ENCODE peak calls at places on chromosomes 6 and 20, in six cellular contexts. One of them, this sample, is unnamed. For H3K36me3, the result is how much of the 10 kb centered on the place peaks cover.

GRCh38 chr20:25076201-25076600 is 5.7 kb downstream of the VSX1 start:
- DNase-seq in body of pancreas: peak
- DNase-seq in endothelial cell of umbilical vein: no peak
- DNase-seq in ovary: no peak
- DNase-seq in stomach: no peak
- DNase-seq in effector memory CD4-positive, alpha-beta T cell: no peak
- DNase-seq in this sample: no peak

GRCh38 chr20:8639112-8639778 is 429.6 kb upstream of the PLCB4 start:
- DNase-seq in body of pancreas: no peak
- DNase-seq in endothelial cell of umbilical vein: no peak
- DNase-seq in ovary: no peak
- DNase-seq in stomach: no peak
- DNase-seq in effector memory CD4-positive, alpha-beta T cell: no peak
- DNase-seq in this sample: no peak

GRCh38 chr20:64077541-64077875 is 1.8 kb downstream of the RGS19 start:
- DNase-seq in body of pancreas: no peak
- DNase-seq in endothelial cell of umbilical vein: no peak
- DNase-seq in ovary: no peak
- DNase-seq in stomach: no peak
- DNase-seq in effector memory CD4-positive, alpha-beta T cell: no peak
- DNase-seq in this sample: no peak

GRCh38 chr20:18719426-18719825 is 94.2 kb upstream of the SCP2D1 start:
- DNase-seq in body of pancreas: no peak
- DNase-seq in endothelial cell of umbilical vein: no peak
- DNase-seq in ovary: no peak
- DNase-seq in stomach: no peak
- DNase-seq in effector memory CD4-positive, alpha-beta T cell: no peak
- DNase-seq in this sample: no peak

GRCh38 chr6:33742837-33743236 is 3.9 kb downstream of the IP6K3 start:
- DNase-seq in body of pancreas: no peak
- DNase-seq in endothelial cell of umbilical vein: no peak
- DNase-seq in ovary: peak
- DNase-seq in stomach: no peak
- DNase-seq in effector memory CD4-positive, alpha-beta T cell: no peak
- DNase-seq in this sample: no peak

GRCh38 chr6:40627316-40627715 is 40.2 kb upstream of the LRFN2 start:
- DNase-seq in body of pancreas: no peak
- DNase-seq in endothelial cell of umbilical vein: no peak
- DNase-seq in ovary: no peak
- DNase-seq in stomach: no peak
- DNase-seq in effector memory CD4-positive, alpha-beta T cell: no peak
- DNase-seq in this sample: no peak

GRCh38 chr6:68778356-68779020 is 143.4 kb downstream of the ADGRB3 start:
- DNase-seq in body of pancreas: no peak
- DNase-seq in endothelial cell of umbilical vein: no peak
- DNase-seq in ovary: no peak
- DNase-seq in stomach: no peak
- DNase-seq in effector memory CD4-positive, alpha-beta T cell: no peak
- DNase-seq in this sample: no peak

GRCh38 chr6:129567374-129567773 is 142.6 kb downstream of the ARHGAP18 start:
- DNase-seq in body of pancreas: peak
- DNase-seq in endothelial cell of umbilical vein: no peak
- DNase-seq in ovary: no peak
- DNase-seq in stomach: no peak
- DNase-seq in effector memory CD4-positive, alpha-beta T cell: no peak
- DNase-seq in this sample: no peak

GRCh38 chr6:156396068-156396771 is 381.0 kb upstream of the ARID1B start:
- DNase-seq in body of pancreas: no peak
- DNase-seq in endothelial cell of umbilical vein: no peak
- DNase-seq in ovary: no peak
- DNase-seq in stomach: no peak
- DNase-seq in effector memory CD4-positive, alpha-beta T cell: no peak
- DNase-seq in this sample: no peak

GRCh38 chr20:31663838-31664695 is 26.4 kb downstream of the COX4I2 start:
- DNase-seq in body of pancreas: peak
- DNase-seq in endothelial cell of umbilical vein: no peak
- DNase-seq in ovary: no peak
- DNase-seq in stomach: peak
- DNase-seq in effector memory CD4-positive, alpha-beta T cell: no peak
- DNase-seq in this sample: peak

DNA sequence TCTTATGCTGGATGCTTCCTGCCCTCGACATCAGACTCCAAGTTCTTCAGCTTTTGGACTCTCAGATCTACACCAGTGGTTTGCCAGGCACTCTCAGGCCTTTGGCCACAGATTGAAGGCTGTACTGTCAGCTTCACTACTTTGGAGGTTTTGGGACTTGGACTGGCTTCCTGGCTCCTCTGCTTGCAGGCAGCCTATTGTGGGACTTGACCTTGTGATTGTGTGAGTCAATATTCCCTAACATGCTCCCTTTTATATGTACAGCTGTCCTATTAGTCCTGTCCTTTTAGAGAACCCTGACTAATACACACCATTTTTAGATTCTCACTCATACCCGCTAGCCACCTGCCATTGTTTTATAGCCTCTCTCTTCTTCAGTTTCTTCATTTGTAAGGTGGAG is 382.1 kb upstream of the TSHZ2 start:
- DNase-seq in body of pancreas: no peak
- DNase-seq in endothelial cell of umbilical vein: no peak
- DNase-seq in ovary: no peak
- DNase-seq in stomach: no peak
- DNase-seq in effector memory CD4-positive, alpha-beta T cell: no peak
- DNase-seq in this sample: no peak
- H3K4me3 ChIP-seq in body of pancreas: no peak
- H3K4me3 ChIP-seq in endothelial cell of umbilical vein: no peak
- H3K4me3 ChIP-seq in ovary: no peak
- H3K4me3 ChIP-seq in stomach: no peak
- H3K4me3 ChIP-seq in effector memory CD4-positive, alpha-beta T cell: no peak
- H3K4me3 ChIP-seq in this sample: no peak

GRCh38 chr20:62356143-62356947 is 10.8 kb downstream of the LAMA5 start:
- DNase-seq in body of pancreas: no peak
- DNase-seq in endothelial cell of umbilical vein: peak
- DNase-seq in ovary: peak
- DNase-seq in stomach: no peak
- DNase-seq in effector memory CD4-positive, alpha-beta T cell: no peak
- DNase-seq in this sample: no peak

GRCh38 chr20:62354031-62354808 is 12.9 kb downstream of the LAMA5 start:
- DNase-seq in body of pancreas: no peak
- DNase-seq in endothelial cell of umbilical vein: no peak
- DNase-seq in ovary: no peak
- DNase-seq in stomach: no peak
- DNase-seq in effector memory CD4-positive, alpha-beta T cell: no peak
- DNase-seq in this sample: no peak

GRCh38 chr20:62354811-62355341 is 12.2 kb downstream of the LAMA5 start:
- DNase-seq in body of pancreas: no peak
- DNase-seq in endothelial cell of umbilical vein: no peak
- DNase-seq in ovary: no peak
- DNase-seq in stomach: no peak
- DNase-seq in effector memory CD4-positive, alpha-beta T cell: no peak
- DNase-seq in this sample: no peak

GRCh38 chr20:62356948-62357667 is 10.0 kb downstream of the LAMA5 start:
- DNase-seq in body of pancreas: no peak
- DNase-seq in endothelial cell of umbilical vein: peak
- DNase-seq in ovary: peak
- DNase-seq in stomach: no peak
- DNase-seq in effector memory CD4-positive, alpha-beta T cell: no peak
- DNase-seq in this sample: no peak

GRCh38 chr20:62355527-62356142 is 11.5 kb downstream of the LAMA5 start:
- DNase-seq in body of pancreas: peak
- DNase-seq in endothelial cell of umbilical vein: peak
- DNase-seq in ovary: no peak
- DNase-seq in stomach: no peak
- DNase-seq in effector memory CD4-positive, alpha-beta T cell: no peak
- DNase-seq in this sample: no peak
- H3K36me3 ChIP-seq in body of pancreas: under half
- H3K36me3 ChIP-seq in endothelial cell of umbilical vein: under half
- H3K36me3 ChIP-seq in ovary: under half
- H3K36me3 ChIP-seq in stomach: under half
- H3K36me3 ChIP-seq in effector memory CD4-positive, alpha-beta T cell: under half
- H3K36me3 ChIP-seq in this sample: under half

DNA sequence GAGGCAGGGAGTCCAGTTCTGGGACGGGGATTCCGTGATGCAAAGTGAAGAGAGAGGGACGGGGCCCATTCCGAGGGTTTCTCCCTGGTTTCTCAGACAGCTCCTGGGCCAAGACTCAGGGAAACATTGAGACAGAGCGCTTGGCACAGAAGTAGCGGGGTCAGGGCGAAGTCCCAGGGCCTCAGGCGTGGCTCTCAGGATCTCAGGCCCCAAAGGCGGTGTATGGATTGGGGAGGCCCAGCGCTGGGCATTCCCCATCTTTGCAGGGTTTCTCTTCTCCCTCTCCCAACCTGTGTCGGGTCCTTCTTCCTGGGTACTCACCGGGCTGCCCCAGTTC is 35.9 kb upstream of the HLA-G start:
- DNase-seq in body of pancreas: no peak
- DNase-seq in endothelial cell of umbilical vein: no peak
- DNase-seq in ovary: no peak
- DNase-seq in stomach: no peak
- DNase-seq in effector memory CD4-positive, alpha-beta T cell: no peak
- DNase-seq in this sample: no peak
- H3K4me3 ChIP-seq in body of pancreas: peak
- H3K4me3 ChIP-seq in endothelial cell of umbilical vein: no peak
- H3K4me3 ChIP-seq in ovary: peak
- H3K4me3 ChIP-seq in stomach: peak
- H3K4me3 ChIP-seq in effector memory CD4-positive, alpha-beta T cell: peak
- H3K4me3 ChIP-seq in this sample: no peak

DNA sequence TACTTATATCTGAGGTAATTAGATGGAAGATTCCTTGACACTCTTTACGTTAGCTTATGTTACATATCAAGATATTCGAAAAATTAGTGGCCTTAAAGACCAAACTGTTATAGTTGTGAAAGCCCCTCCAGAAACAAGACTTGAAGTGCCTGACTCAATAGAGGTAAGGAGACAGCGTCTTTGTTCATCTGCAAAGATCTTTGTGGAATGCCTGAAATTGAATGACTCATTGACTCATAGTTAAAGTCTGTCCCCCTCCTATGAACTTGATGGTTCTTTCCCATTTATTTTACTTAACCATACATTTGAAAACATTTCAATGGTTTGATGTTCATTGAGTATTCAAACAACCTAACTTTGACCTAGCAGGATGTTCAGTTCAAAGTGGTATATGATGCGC is 47.6 kb upstream of the CDKAL1 start:
- DNase-seq in body of pancreas: no peak
- DNase-seq in endothelial cell of umbilical vein: no peak
- DNase-seq in ovary: no peak
- DNase-seq in stomach: no peak
- DNase-seq in effector memory CD4-positive, alpha-beta T cell: no peak
- DNase-seq in this sample: no peak
- H3K36me3 ChIP-seq in body of pancreas: under half
- H3K36me3 ChIP-seq in endothelial cell of umbilical vein: under half
- H3K36me3 ChIP-seq in ovary: under half
- H3K36me3 ChIP-seq in stomach: under half
- H3K36me3 ChIP-seq in effector memory CD4-positive, alpha-beta T cell: under half
- H3K36me3 ChIP-seq in this sample: under half

GRCh38 chr6:111600588-111601440 is 4.9 kb downstream of the TRAF3IP2 start:
- DNase-seq in body of pancreas: no peak
- DNase-seq in endothelial cell of umbilical vein: peak
- DNase-seq in ovary: no peak
- DNase-seq in stomach: no peak
- DNase-seq in effector memory CD4-positive, alpha-beta T cell: no peak
- DNase-seq in this sample: no peak

GRCh38 chr6:111601875-111602274 is 3.8 kb downstream of the TRAF3IP2 start:
- DNase-seq in body of pancreas: no peak
- DNase-seq in endothelial cell of umbilical vein: peak
- DNase-seq in ovary: peak
- DNase-seq in stomach: peak
- DNase-seq in effector memory CD4-positive, alpha-beta T cell: no peak
- DNase-seq in this sample: peak

GRCh38 chr6:111604259-111605099 is 1.2 kb downstream of the TRAF3IP2 start:
- DNase-seq in body of pancreas: peak
- DNase-seq in endothelial cell of umbilical vein: peak
- DNase-seq in ovary: peak
- DNase-seq in stomach: peak
- DNase-seq in effector memory CD4-positive, alpha-beta T cell: no peak
- DNase-seq in this sample: peak

GRCh38 chr6:111603648-111604047 is 2.0 kb downstream of the TRAF3IP2 start:
- DNase-seq in body of pancreas: no peak
- DNase-seq in endothelial cell of umbilical vein: no peak
- DNase-seq in ovary: no peak
- DNase-seq in stomach: no peak
- DNase-seq in effector memory CD4-positive, alpha-beta T cell: no peak
- DNase-seq in this sample: no peak

DNA sequence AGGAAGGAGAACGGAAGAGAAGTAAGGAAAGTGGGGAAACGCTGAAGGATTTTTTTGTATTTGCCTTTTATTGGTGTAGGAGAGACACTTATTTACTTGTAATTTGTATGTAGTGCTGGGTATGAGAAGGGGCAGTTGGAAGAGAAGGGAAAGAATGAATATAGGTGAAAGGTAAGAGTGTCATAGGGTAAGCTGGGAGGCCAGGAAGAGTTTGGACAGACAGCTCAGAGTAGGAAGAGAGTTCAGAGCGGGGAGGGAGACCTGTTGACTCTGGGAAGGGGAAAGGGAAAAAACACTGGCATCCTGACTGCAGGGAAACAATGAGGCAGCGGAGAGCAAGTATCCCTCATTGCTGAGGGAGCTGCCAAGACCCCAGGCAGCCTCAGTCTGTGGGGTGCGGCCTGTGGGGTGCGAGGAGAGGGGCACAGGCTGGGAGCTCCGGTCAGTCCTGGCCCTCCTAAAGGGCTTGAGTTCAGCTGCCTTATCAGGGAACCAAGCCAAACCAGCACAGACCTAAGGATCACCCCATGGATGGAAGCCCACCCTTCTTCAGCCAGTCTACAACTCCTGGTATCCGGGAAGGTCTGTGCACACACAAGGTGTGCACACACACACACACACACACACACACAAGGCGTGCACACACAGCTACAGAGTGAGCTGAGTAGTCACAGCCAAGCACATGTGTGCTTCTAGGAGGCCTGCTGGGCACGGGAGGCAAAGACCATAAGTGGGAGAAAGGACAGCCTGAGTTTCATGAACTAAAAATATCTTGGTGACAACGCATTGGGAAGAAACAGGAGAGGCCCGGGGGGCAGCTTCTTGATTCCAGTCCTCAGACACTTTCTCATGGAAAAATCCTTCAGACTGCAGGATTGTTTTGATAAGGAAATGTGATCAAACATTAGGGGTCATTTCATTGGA is 2.9 kb downstream of the TRAF3IP2 start:
- DNase-seq in body of pancreas: no peak
- DNase-seq in endothelial cell of umbilical vein: peak
- DNase-seq in ovary: peak
- DNase-seq in stomach: no peak
- DNase-seq in effector memory CD4-positive, alpha-beta T cell: no peak
- DNase-seq in this sample: no peak
- H3K4me3 ChIP-seq in body of pancreas: no peak
- H3K4me3 ChIP-seq in endothelial cell of umbilical vein: no peak
- H3K4me3 ChIP-seq in ovary: no peak
- H3K4me3 ChIP-seq in stomach: peak
- H3K4me3 ChIP-seq in effector memory CD4-positive, alpha-beta T cell: no peak
- H3K4me3 ChIP-seq in this sample: no peak

This sample was measured in mucosa of descending colon.